ENCODE peak calls at places on chromosomes 7 and 10, in eight cellular contexts. X, F, O, I, S, L, E and T are unnamed samples.

GRCh38 chr7:106947244-106947728 is 82.2 kb downstream of the PIK3CG start:
- DNase-seq in X (peak), F (no peak), O (peak), I (peak), S (peak), L (no peak), E (peak), T (peak)

GRCh38 chr7:85074-85945 is 107.1 kb upstream of the FAM20C start:
- DNase-seq in X (no peak), F (no peak), O (peak), I (peak), S (no peak), L (peak), E (no peak), T (no peak)

GRCh38 chr10:102775973-102776669 is 32.4 kb downstream of the WBP1L start:
- DNase-seq in X (no peak), F (peak), O (peak), I (no peak), S (peak), L (peak), E (peak), T (no peak)

GRCh38 chr7:44073664-44074348 is 8.4 kb upstream of the PGAM2 start:
- DNase-seq in X (no peak), F (peak), O (peak), I (peak), S (peak), L (peak), E (peak), T (no peak)

GRCh38 chr7:30502470-30503251 is 2.0 kb downstream of the GGCT start:
- DNase-seq in X (no peak), F (no peak), O (no peak), I (no peak), S (no peak), L (no peak), E (no peak), T (no peak)

GRCh38 chr7:77823787-77824186 is 25.2 kb downstream of the PHTF2 start:
- DNase-seq in X (no peak), F (no peak), O (no peak), I (no peak), S (no peak), L (no peak), E (no peak), T (no peak)

GRCh38 chr10:88693392-88694020 is 12.5 kb upstream of the LIPK start:
- DNase-seq in X (no peak), F (no peak), O (no peak), I (no peak), S (peak), L (no peak), E (no peak), T (no peak)

GRCh38 chr10:130875897-130876472 is 435.5 kb downstream of the TCERG1L start:
- DNase-seq in X (no peak), F (no peak), O (no peak), I (no peak), S (no peak), L (no peak), E (no peak), T (no peak)

GRCh38 chr7:41003031-41003925 is 699.6 kb downstream of the INHBA start:
- DNase-seq in X (peak), F (peak), O (peak), I (peak), S (peak), L (no peak), E (peak), T (no peak)

GRCh38 chr10:101238732-101239105 is 9.5 kb upstream of the LBX1 start:
- DNase-seq in X (no peak), F (peak), O (no peak), I (no peak), S (no peak), L (no peak), E (no peak), T (no peak)

GRCh38 chr10:108244443-108245228 is 1080.1 kb upstream of the SORCS1 start:
- DNase-seq in X (no peak), F (no peak), O (no peak), I (no peak), S (no peak), L (no peak), E (no peak), T (no peak)

DNA sequence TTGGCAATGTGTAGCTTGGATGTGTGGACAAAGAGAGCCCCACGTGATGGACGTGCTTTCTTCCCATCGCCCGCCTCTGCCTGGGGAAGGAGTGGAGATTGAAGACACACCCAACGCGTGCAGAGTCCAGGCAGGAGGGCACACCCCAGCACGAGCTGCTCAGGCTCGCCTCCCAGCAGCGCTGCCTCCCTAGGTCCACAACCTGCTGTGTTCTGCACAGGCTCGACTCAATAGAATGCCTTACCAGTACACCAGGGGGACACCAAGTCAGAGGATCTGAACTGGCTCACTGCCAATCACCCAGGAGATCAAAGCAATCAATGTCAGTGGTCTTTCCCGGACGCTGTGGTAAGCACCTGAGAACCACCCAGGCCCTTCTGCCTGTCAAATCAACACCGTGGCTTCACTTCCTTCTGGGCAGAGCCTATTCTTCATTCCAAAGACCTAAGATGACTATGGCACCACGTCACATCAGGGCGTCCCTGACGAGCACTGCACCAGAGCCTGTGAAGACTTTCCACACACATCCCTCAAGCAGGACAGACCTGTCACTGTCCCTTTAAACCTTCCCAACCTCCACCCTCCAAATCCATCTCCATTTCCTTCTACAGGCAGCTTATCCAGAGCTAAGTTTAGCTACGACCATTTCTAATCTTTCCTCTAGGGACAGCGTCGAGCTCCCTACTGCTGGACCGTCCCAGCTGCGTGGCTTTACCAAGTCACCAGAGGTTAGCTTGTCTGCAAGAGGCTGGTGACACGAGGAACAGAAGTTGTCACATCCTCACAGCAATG is 72.3 kb downstream of the AMZ1 start:
- DNase-seq in X (no peak), F (peak), O (peak), I (peak), S (peak), L (peak), E (no peak), T (peak)
- TF ChIP-seq CTCF in X (peak), F (peak), O (peak), I (no peak), S (peak), L (peak), E (no peak), T (peak)

DNA sequence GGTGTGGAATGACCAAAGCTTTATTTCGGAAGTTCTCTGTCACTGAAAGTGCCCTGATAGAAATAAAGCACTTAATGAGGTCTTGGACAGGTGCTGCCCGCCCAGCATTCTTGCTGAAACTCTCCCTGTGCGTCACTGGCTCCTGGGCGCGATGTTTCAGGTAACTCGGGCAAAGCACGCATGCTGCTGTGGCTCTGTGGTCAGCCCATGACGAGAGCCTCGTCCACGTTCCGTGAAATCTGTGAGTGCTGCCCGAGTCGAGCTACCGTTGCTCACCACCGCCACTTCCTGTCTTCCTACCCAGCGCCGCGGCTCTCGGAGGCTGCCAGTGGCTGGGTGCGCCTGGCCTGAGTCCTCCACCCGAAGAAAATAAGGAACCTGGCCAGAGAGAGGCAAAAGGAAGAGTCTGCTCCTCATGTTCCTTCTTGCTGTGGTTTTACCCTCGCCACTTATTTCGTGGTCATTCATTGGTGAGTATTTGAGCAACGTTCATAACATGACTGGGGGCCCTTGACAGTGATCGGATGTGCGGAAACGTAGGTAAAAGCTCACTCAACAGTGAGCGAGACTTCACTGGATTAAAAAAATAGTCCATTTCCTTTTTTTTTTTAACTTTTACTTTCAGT is 95.5 kb downstream of the MAP3K8 start:
- DNase-seq in X (no peak), F (peak), O (peak), I (no peak), S (no peak), L (peak), E (peak), T (no peak)
- TF ChIP-seq CTCF in X (no peak), F (no peak), O (no peak), I (no peak), S (no peak), L (no peak), E (no peak), T (no peak)

GRCh38 chr10:29409241-29410051 is 120.6 kb downstream of the LYZL1 start:
- DNase-seq in X (no peak), F (peak), O (peak), I (peak), S (peak), L (peak), E (peak), T (peak)
- TF ChIP-seq CTCF in X (no peak), F (no peak), O (no peak), I (no peak), S (no peak), L (no peak), E (no peak), T (no peak)

GRCh38 chr10:73769396-73769795 is 12.5 kb upstream of the CHCHD1 start:
- DNase-seq in X (no peak), F (no peak), O (no peak), I (no peak), S (no peak), L (no peak), E (no peak), T (no peak)

GRCh38 chr10:73772280-73773151 is 9.3 kb upstream of the CHCHD1 start:
- DNase-seq in X (peak), F (peak), O (peak), I (peak), S (peak), L (peak), E (peak), T (peak)

GRCh38 chr10:73773152-73773879 is 8.5 kb upstream of the CHCHD1 start:
- DNase-seq in X (no peak), F (no peak), O (no peak), I (no peak), S (peak), L (no peak), E (no peak), T (no peak)

GRCh38 chr10:73771722-73772279 is 10.0 kb upstream of the CHCHD1 start:
- DNase-seq in X (peak), F (peak), O (peak), I (peak), S (peak), L (no peak), E (no peak), T (peak)

DNA sequence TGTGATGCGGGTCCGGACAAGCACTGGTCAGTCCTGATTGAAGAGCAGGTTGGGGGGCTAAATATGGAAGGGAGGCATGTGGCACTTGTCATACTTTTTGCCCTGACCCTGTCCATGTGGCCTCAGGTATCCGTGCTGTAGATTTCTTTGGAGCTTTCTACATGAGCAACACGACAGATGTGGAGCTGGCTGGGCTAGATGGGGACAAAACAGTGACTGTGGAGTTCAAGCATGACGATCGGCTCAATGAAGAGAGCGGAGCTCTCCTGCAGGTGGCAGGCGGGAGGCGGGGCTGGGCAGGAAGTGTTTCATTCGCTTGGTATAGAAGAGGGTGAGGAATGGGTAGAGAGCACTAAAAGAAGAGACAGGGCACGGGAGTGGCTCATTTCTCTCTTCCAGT is 13.0 kb upstream of the CHCHD1 start:
- DNase-seq in X (no peak), F (no peak), O (no peak), I (no peak), S (no peak), L (no peak), E (no peak), T (no peak)
- TF ChIP-seq CTCF in X (no peak), F (no peak), O (no peak), I (no peak), S (no peak), L (no peak), E (no peak), T (no peak)

GRCh38 chr7:95373323-95373722 is 22.9 kb downstream of the PON3 start:
- DNase-seq in X (no peak), F (no peak), O (no peak), I (no peak), S (no peak), L (no peak), E (no peak), T (no peak)
- TF ChIP-seq CTCF in X (no peak), F (no peak), O (no peak), I (no peak), S (no peak), L (no peak), E (no peak), T (no peak)

GRCh38 chr10:64082083-64082482 is 560.9 kb downstream of the REEP3 start:
- DNase-seq in X (no peak), F (no peak), O (no peak), I (no peak), S (no peak), L (no peak), E (no peak), T (no peak)

GRCh38 chr10:64089648-64090047 is 568.4 kb downstream of the REEP3 start:
- DNase-seq in X (no peak), F (no peak), O (no peak), I (no peak), S (no peak), L (no peak), E (no peak), T (no peak)

GRCh38 chr10:64090865-64091264 is 569.7 kb downstream of the REEP3 start:
- DNase-seq in X (no peak), F (no peak), O (no peak), I (no peak), S (no peak), L (no peak), E (no peak), T (no peak)

GRCh38 chr10:64091889-64092288 is 570.7 kb downstream of the REEP3 start:
- DNase-seq in X (no peak), F (no peak), O (peak), I (peak), S (no peak), L (no peak), E (no peak), T (no peak)

GRCh38 chr10:64086083-64086772 is 565.0 kb downstream of the REEP3 start:
- DNase-seq in X (no peak), F (no peak), O (no peak), I (no peak), S (no peak), L (no peak), E (no peak), T (no peak)
- TF ChIP-seq CTCF in X (no peak), F (no peak), O (no peak), I (no peak), S (no peak), L (no peak), E (no peak), T (no peak)

GRCh38 chr10:99582255-99582770 is 37.9 kb downstream of the SLC25A28 start:
- DNase-seq in X (no peak), F (no peak), O (no peak), I (no peak), S (no peak), L (no peak), E (no peak), T (no peak)
- TF ChIP-seq CTCF in X (no peak), F (no peak), O (no peak), I (no peak), S (no peak), L (no peak), E (no peak), T (no peak)

GRCh38 chr10:62250594-62251198 is 17.9 kb downstream of the RTKN2 start:
- DNase-seq in X (no peak), F (no peak), O (no peak), I (peak), S (peak), L (no peak), E (no peak), T (no peak)

GRCh38 chr10:62252051-62252450 is 16.6 kb downstream of the RTKN2 start:
- DNase-seq in X (no peak), F (no peak), O (no peak), I (no peak), S (no peak), L (no peak), E (no peak), T (no peak)

GRCh38 chr10:62249974-62250373 is 18.7 kb downstream of the RTKN2 start:
- DNase-seq in X (no peak), F (no peak), O (no peak), I (no peak), S (no peak), L (no peak), E (no peak), T (no peak)

GRCh38 chr10:62244785-62245595 is 23.7 kb downstream of the RTKN2 start:
- DNase-seq in X (no peak), F (no peak), O (peak), I (peak), S (peak), L (peak), E (no peak), T (no peak)

DNA sequence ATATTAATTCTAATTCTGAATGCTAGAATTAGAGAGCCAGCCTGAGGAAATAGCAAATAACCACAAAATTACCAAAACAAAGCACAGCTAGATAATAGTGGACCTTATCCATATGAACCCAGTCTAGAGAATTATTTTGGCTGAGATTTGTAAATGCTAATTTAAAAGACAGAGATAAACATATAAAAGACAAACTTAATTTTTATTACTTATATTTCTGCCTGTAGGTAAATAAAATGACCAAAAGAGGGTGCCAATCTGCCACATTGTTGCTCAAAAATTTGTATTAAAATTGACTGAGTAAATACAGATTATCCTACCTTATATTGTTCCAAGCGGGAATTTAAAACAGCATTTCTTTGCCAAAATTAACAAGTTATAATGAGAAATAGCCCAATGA is 20.2 kb downstream of the RTKN2 start:
- DNase-seq in X (no peak), F (no peak), O (no peak), I (no peak), S (peak), L (no peak), E (no peak), T (no peak)
- TF ChIP-seq CTCF in X (no peak), F (peak), O (no peak), I (peak), S (no peak), L (peak), E (no peak), T (peak)

GRCh38 chr7:87220026-87220733 is 648 bp upstream of the TMEM243 start:
- DNase-seq in X (peak), F (peak), O (peak), I (peak), S (peak), L (peak), E (peak), T (peak)
- TF ChIP-seq CTCF in X (no peak), F (no peak), O (no peak), I (no peak), S (no peak), L (no peak), E (no peak), T (no peak)

DNA sequence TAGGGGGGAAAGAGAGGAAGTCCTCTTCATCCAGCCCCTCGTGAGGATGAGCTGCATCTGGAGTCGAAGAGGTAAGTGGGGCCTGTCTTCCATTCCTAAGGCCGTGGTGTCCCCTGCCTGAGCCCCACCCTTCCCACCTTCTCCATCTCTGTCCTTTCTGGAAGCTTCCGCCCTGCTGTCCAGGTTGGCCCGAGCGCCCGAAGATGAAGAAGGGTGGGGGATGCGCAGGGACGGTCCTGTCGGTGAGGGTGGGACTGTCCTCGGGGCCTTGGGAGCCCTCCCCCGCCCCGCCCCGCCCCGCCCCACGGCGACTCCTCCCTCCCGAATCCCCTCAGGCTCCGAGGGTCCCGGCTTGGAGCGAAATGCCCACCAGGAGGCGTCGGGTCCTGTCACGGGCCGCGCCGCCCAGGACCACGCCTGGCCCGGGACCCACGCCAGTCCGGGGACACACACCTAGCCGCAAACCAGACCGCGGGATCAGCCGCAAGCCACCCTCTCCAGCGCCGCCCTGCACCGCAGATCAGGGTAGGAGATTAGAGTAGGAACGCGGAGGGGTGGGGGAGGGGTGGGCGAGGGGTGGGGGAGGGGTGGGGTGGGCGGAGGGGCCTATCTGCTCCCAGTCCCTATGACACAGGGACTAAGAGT is 15.3 kb downstream of the GPRIN2 start:
- DNase-seq in X (peak), F (peak), O (peak), I (peak), S (no peak), L (peak), E (no peak), T (no peak)
- TF ChIP-seq CTCF in X (peak), F (peak), O (no peak), I (peak), S (peak), L (peak), E (no peak), T (no peak)